ENCODE peak calls at places on chromosomes 16 and 17, in four cellular contexts. One of them, this sample, is unnamed.

GRCh38 chr17:22310717-22311686 is 618.7 kb downstream of the KCNJ18 start:
- DNase-seq in HCT116: no peak
- DNase-seq in H1: no peak
- DNase-seq in A549: peak; percentile 88
- DNase-seq in this sample: peak; percentile 36

GRCh38 chr16:2350500-2350899 is 10.0 kb upstream of the ABCA3 start:
- DNase-seq in HCT116: no peak
- DNase-seq in H1: no peak
- DNase-seq in A549: no peak
- DNase-seq in this sample: no peak

GRCh38 chr17:39139137-39139516 is 12.3 kb downstream of the PLXDC1 start:
- DNase-seq in A549: no peak
- DNase-seq in HCT116: no peak
- DNase-seq in H1: no peak
- DNase-seq in this sample: no peak

GRCh38 chr17:14559720-14560119 is 258.8 kb downstream of the HS3ST3B1 start:
- DNase-seq in H1: no peak
- DNase-seq in HCT116: no peak
- DNase-seq in A549: no peak
- DNase-seq in this sample: no peak

GRCh38 chr16:85988723-85989313 is 89.9 kb downstream of the IRF8 start:
- DNase-seq in A549: no peak
- DNase-seq in H1: no peak
- DNase-seq in HCT116: no peak
- DNase-seq in this sample: peak; percentile 10

GRCh38 chr17:38667099-38667786 is 7.5 kb downstream of the EPOP start:
- DNase-seq in H1: peak; percentile 51
- DNase-seq in A549: peak; percentile 82
- DNase-seq in HCT116: peak; percentile 57
- DNase-seq in this sample: peak; percentile 62

GRCh38 chr17:66849136-66849655 is 14.3 kb downstream of the CACNG5 start:
- DNase-seq in H1: no peak
- DNase-seq in A549: no peak
- DNase-seq in HCT116: no peak
- DNase-seq in this sample: no peak

GRCh38 chr17:44636562-44636961 is 19.7 kb upstream of the MEIOC start:
- DNase-seq in H1: no peak
- DNase-seq in HCT116: peak; percentile 13
- DNase-seq in A549: peak; percentile 69
- DNase-seq in this sample: peak; percentile 42

GRCh38 chr17:49338883-49339282 is 23.2 kb downstream of the ZNF652 start:
- DNase-seq in A549: no peak
- DNase-seq in H1: no peak
- DNase-seq in HCT116: no peak
- DNase-seq in this sample: no peak

GRCh38 chr16:61471737-61472136 is 564.5 kb downstream of the CDH8 start:
- DNase-seq in HCT116: no peak
- DNase-seq in A549: no peak
- DNase-seq in H1: no peak
- DNase-seq in this sample: no peak

GRCh38 chr17:80918731-80919130 is 72.9 kb upstream of the CHMP6 start:
- DNase-seq in HCT116: no peak
- DNase-seq in A549: no peak
- DNase-seq in H1: no peak
- DNase-seq in this sample: no peak

GRCh38 chr17:68732301-68732749 is 131.2 kb upstream of the FAM20A start:
- DNase-seq in H1: peak; percentile 56
- DNase-seq in A549: no peak
- DNase-seq in HCT116: no peak
- DNase-seq in this sample: no peak

GRCh38 chr17:82881900-82882714 is 42.3 kb upstream of the ZNF750 start:
- DNase-seq in A549: no peak
- DNase-seq in H1: no peak
- DNase-seq in HCT116: no peak
- DNase-seq in this sample: no peak

GRCh38 chr17:45904886-45905285 is 10.5 kb downstream of the MAPT start:
- DNase-seq in A549: no peak
- DNase-seq in HCT116: no peak
- DNase-seq in H1: no peak
- DNase-seq in this sample: no peak

GRCh38 chr17:74282587-74283370 is 8.7 kb downstream of the DNAI2 start:
- DNase-seq in H1: no peak
- DNase-seq in A549: peak; percentile 38
- DNase-seq in HCT116: no peak
- DNase-seq in this sample: no peak

GRCh38 chr16:85068746-85069145 is 41.2 kb downstream of the KIAA0513 start:
- DNase-seq in A549: no peak
- DNase-seq in H1: no peak
- DNase-seq in HCT116: no peak
- DNase-seq in this sample: no peak

GRCh38 chr17:79749156-79749815 is 18.5 kb downstream of the ENPP7 start:
- DNase-seq in HCT116: no peak
- DNase-seq in H1: no peak
- DNase-seq in A549: peak; percentile 30
- DNase-seq in this sample: no peak

GRCh38 chr16:17258077-17258599 is 212.6 kb downstream of the XYLT1 start:
- DNase-seq in HCT116: no peak
- DNase-seq in A549: no peak
- DNase-seq in H1: no peak
- DNase-seq in this sample: no peak

GRCh38 chr16:72658888-72659717 is 388.8 kb downstream of the ZFHX3 start:
- DNase-seq in A549: no peak
- DNase-seq in H1: no peak
- DNase-seq in HCT116: no peak
- DNase-seq in this sample: no peak

GRCh38 chr16:11004351-11004750 is 60.0 kb downstream of the CLEC16A start:
- DNase-seq in A549: no peak
- DNase-seq in HCT116: no peak
- DNase-seq in H1: no peak
- DNase-seq in this sample: no peak

GRCh38 chr17:49204521-49204920 is 5.9 kb downstream of the GNGT2 start:
- DNase-seq in A549: no peak
- DNase-seq in H1: no peak
- DNase-seq in HCT116: no peak
- DNase-seq in this sample: no peak

GRCh38 chr16:86384263-86384649 is 126.1 kb upstream of the FOXF1 start:
- DNase-seq in A549: no peak
- DNase-seq in HCT116: no peak
- DNase-seq in H1: no peak
- DNase-seq in this sample: no peak

GRCh38 chr16:84314373-84314772 is 19.7 kb downstream of the WFDC1 start:
- DNase-seq in HCT116: no peak
- DNase-seq in H1: no peak
- DNase-seq in A549: no peak
- DNase-seq in this sample: no peak

GRCh38 chr16:17389392-17389791 is 81.4 kb downstream of the XYLT1 start:
- DNase-seq in A549: no peak
- DNase-seq in H1: no peak
- DNase-seq in HCT116: no peak
- DNase-seq in this sample: no peak

GRCh38 chr16:77662241-77662640 is 60.1 kb upstream of the NUDT7 start:
- DNase-seq in A549: no peak
- DNase-seq in H1: no peak
- DNase-seq in HCT116: no peak
- DNase-seq in this sample: no peak

GRCh38 chr17:39098474-39099090 is 52.9 kb downstream of the PLXDC1 start:
- DNase-seq in H1: no peak
- DNase-seq in HCT116: no peak
- DNase-seq in A549: no peak
- DNase-seq in this sample: no peak

GRCh38 chr16:85534536-85535351 is 78.4 kb upstream of the GSE1 start:
- DNase-seq in A549: no peak
- DNase-seq in H1: no peak
- DNase-seq in HCT116: no peak
- DNase-seq in this sample: no peak

GRCh38 chr17:75975757-75976174 is 3.2 kb downstream of the ACOX1 start:
- DNase-seq in HCT116: no peak
- DNase-seq in H1: no peak
- DNase-seq in A549: no peak
- DNase-seq in this sample: no peak

GRCh38 chr16:16025214-16025968 is 76.0 kb downstream of the ABCC1 start:
- DNase-seq in H1: no peak
- DNase-seq in A549: peak; percentile 64
- DNase-seq in HCT116: no peak
- DNase-seq in this sample: no peak

GRCh38 chr17:1783834-1784611 is 22.2 kb downstream of the SERPINF1 start:
- DNase-seq in HCT116: peak; percentile 6
- DNase-seq in A549: peak; percentile 68
- DNase-seq in H1: no peak
- DNase-seq in this sample: peak; percentile 20

GRCh38 chr16:19085679-19086200 is 18.3 kb downstream of the COQ7 start:
- DNase-seq in A549: no peak
- DNase-seq in HCT116: no peak
- DNase-seq in H1: no peak
- DNase-seq in this sample: no peak

GRCh38 chr17:82212331-82213250 is at the start of gene CCDC57:
- DNase-seq in HCT116: no peak
- DNase-seq in A549: peak; percentile 85
- DNase-seq in H1: no peak
- DNase-seq in this sample: peak; percentile 77

GRCh38 chr17:49576121-49576905 is 642 bp downstream of the NXPH3 start:
- DNase-seq in HCT116: no peak
- DNase-seq in H1: no peak
- DNase-seq in A549: peak; percentile 33
- DNase-seq in this sample: no peak

GRCh38 chr16:67246081-67246944 is 968 bp downstream of the FHOD1 start:
- DNase-seq in HCT116: peak; percentile 84
- DNase-seq in A549: peak; percentile 79
- DNase-seq in H1: peak; percentile 88
- DNase-seq in this sample: peak; percentile 89
- H3K4me2 ChIP-seq in HCT116: peak overlapping the region; percentile 94
- H3K4me2 ChIP-seq in A549: peak overlapping the region; percentile 97
- H3K4me2 ChIP-seq in H1: peak overlapping the region; percentile 92
- H3K4me2 ChIP-seq in this sample: peak overlapping the region; percentile 79

GRCh38 chr16:50448522-50448921 is 79.7 kb upstream of the BRD7 start:
- DNase-seq in HCT116: no peak
- DNase-seq in H1: no peak
- DNase-seq in A549: no peak
- DNase-seq in this sample: no peak
- H3K27ac ChIP-seq in HCT116: no peak overlapping the region
- H3K27ac ChIP-seq in H1: no peak overlapping the region
- H3K27ac ChIP-seq in A549: no peak overlapping the region
- H3K27ac ChIP-seq in this sample: no peak overlapping the region

GRCh38 chr17:9982159-9982558 is 77.1 kb upstream of the RCVRN start:
- DNase-seq in HCT116: peak; percentile 27
- DNase-seq in H1: peak; percentile 25
- DNase-seq in A549: peak; percentile 53
- DNase-seq in this sample: no peak

GRCh38 chr17:9987779-9988585 is 82.9 kb upstream of the RCVRN start:
- DNase-seq in A549: peak; percentile 57
- DNase-seq in HCT116: no peak
- DNase-seq in H1: no peak
- DNase-seq in this sample: no peak

GRCh38 chr17:9984768-9985167 is 79.7 kb upstream of the RCVRN start:
- DNase-seq in A549: no peak
- DNase-seq in H1: no peak
- DNase-seq in HCT116: no peak
- DNase-seq in this sample: no peak

GRCh38 chr17:9986754-9987382 is 81.8 kb upstream of the RCVRN start:
- DNase-seq in A549: no peak
- DNase-seq in H1: no peak
- DNase-seq in HCT116: no peak
- DNase-seq in this sample: no peak

GRCh38 chr17:9985622-9986021 is 80.6 kb upstream of the RCVRN start:
- DNase-seq in A549: no peak
- DNase-seq in H1: no peak
- DNase-seq in HCT116: no peak
- DNase-seq in this sample: no peak
- H3K4me2 ChIP-seq in A549: no peak overlapping the region
- H3K4me2 ChIP-seq in H1: no peak overlapping the region
- H3K4me2 ChIP-seq in HCT116: no peak overlapping the region
- H3K4me2 ChIP-seq in this sample: no peak overlapping the region

GRCh38 chr16:81494434-81494806 is 49.8 kb downstream of the CMIP start:
- DNase-seq in HCT116: no peak
- DNase-seq in A549: no peak
- DNase-seq in H1: no peak
- DNase-seq in this sample: no peak

GRCh38 chr16:81491522-81492188 is 47.0 kb downstream of the CMIP start:
- DNase-seq in HCT116: no peak
- DNase-seq in A549: no peak
- DNase-seq in H1: no peak
- DNase-seq in this sample: no peak

GRCh38 chr16:81492965-81493754 is 48.6 kb downstream of the CMIP start:
- DNase-seq in A549: no peak
- DNase-seq in HCT116: peak; percentile 16
- DNase-seq in H1: no peak
- DNase-seq in this sample: no peak

GRCh38 chr16:81493755-81494433 is 49.3 kb downstream of the CMIP start:
- DNase-seq in HCT116: peak; percentile 83
- DNase-seq in A549: peak; percentile 78
- DNase-seq in H1: peak; percentile 21
- DNase-seq in this sample: no peak

DNA sequence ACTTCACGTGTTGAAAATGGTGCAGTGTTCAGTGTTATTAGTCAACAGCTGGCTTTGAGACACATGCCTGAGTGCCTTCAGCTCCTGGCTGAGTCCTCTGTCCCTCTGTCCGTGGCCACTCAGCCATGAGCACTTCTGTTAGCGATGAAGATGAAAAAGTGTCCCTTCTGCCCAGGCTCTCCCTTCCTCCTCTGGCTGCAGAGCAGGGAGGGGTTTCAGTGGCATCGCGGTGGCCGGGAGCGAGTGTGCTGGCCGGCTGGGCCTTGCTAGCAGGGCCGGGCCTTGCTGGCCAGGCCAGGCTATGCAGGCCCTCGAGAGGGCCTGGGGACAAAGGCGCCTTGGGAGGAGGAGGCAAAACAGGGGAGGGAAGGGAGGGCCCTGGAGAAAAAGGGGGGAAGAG is 47.7 kb downstream of the CMIP start:
- DNase-seq in HCT116: no peak
- DNase-seq in A549: no peak
- DNase-seq in H1: no peak
- DNase-seq in this sample: no peak
- H3K27ac ChIP-seq in HCT116: no peak overlapping the region
- H3K27ac ChIP-seq in A549: peak overlapping the region; percentile 77
- H3K27ac ChIP-seq in H1: no peak overlapping the region
- H3K27ac ChIP-seq in this sample: no peak overlapping the region

GRCh38 chr17:33396818-33397217 is 103.7 kb upstream of the ASIC2 start:
- DNase-seq in H1: no peak
- DNase-seq in A549: no peak
- DNase-seq in HCT116: no peak
- DNase-seq in this sample: no peak
- H3K4me2 ChIP-seq in H1: no peak overlapping the region
- H3K4me2 ChIP-seq in A549: no peak overlapping the region
- H3K4me2 ChIP-seq in HCT116: no peak overlapping the region
- H3K4me2 ChIP-seq in this sample: no peak overlapping the region

GRCh38 chr17:50635720-50636144 is 1.1 kb downstream of the ABCC3 start:
- DNase-seq in A549: no peak
- DNase-seq in HCT116: no peak
- DNase-seq in H1: no peak
- DNase-seq in this sample: no peak
- H3K27ac ChIP-seq in A549: peak overlapping the region; percentile 99
- H3K27ac ChIP-seq in HCT116: peak overlapping the region; percentile 82
- H3K27ac ChIP-seq in H1: no peak overlapping the region
- H3K27ac ChIP-seq in this sample: no peak overlapping the region

GRCh38 chr16:55411231-55411630 is 67.8 kb upstream of the MMP2 start:
- DNase-seq in A549: no peak
- DNase-seq in H1: no peak
- DNase-seq in HCT116: no peak
- DNase-seq in this sample: no peak
- H3K4me2 ChIP-seq in A549: no peak overlapping the region
- H3K4me2 ChIP-seq in H1: no peak overlapping the region
- H3K4me2 ChIP-seq in HCT116: no peak overlapping the region
- H3K4me2 ChIP-seq in this sample: no peak overlapping the region

This sample was measured in MM.1S.